ENCODE peak calls at places on chromosomes 3 and 15, in six cellular contexts. One of them, this sample, is unnamed.

GRCh38 chr3:61903074-61903473 is 341.7 kb downstream of the PTPRG start:
- DNase-seq in neuronal stem cell: no peak
- DNase-seq in sciatic nerve: no peak
- DNase-seq in GM06990: no peak
- DNase-seq in EL: no peak
- DNase-seq in AG09309: no peak
- DNase-seq in this sample: no peak

GRCh38 chr15:45650889-45651525 is 16.2 kb downstream of the SQOR start:
- DNase-seq in neuronal stem cell: no peak
- DNase-seq in sciatic nerve: no peak
- DNase-seq in GM06990: no peak
- DNase-seq in EL: no peak
- DNase-seq in AG09309: no peak
- DNase-seq in this sample: no peak

GRCh38 chr15:68816795-68817303 is 3.8 kb downstream of the ANP32A start:
- DNase-seq in neuronal stem cell: no peak
- DNase-seq in sciatic nerve: no peak
- DNase-seq in GM06990: no peak
- DNase-seq in EL: peak
- DNase-seq in AG09309: no peak
- DNase-seq in this sample: no peak

GRCh38 chr15:65875458-65875857 is 6.2 kb downstream of the RAB11A start:
- DNase-seq in neuronal stem cell: no peak
- DNase-seq in sciatic nerve: no peak
- DNase-seq in GM06990: no peak
- DNase-seq in EL: no peak
- DNase-seq in AG09309: no peak
- DNase-seq in this sample: no peak

GRCh38 chr3:185225523-185225922 is 28.3 kb downstream of the EHHADH start:
- DNase-seq in neuronal stem cell: no peak
- DNase-seq in sciatic nerve: no peak
- DNase-seq in GM06990: no peak
- DNase-seq in EL: peak
- DNase-seq in AG09309: peak
- DNase-seq in this sample: no peak

GRCh38 chr3:12679468-12679867 is 15.6 kb upstream of the RAF1 start:
- DNase-seq in neuronal stem cell: no peak
- DNase-seq in sciatic nerve: no peak
- DNase-seq in GM06990: no peak
- DNase-seq in EL: peak
- DNase-seq in AG09309: no peak
- DNase-seq in this sample: no peak

GRCh38 chr3:129312671-129313414 is 34.2 kb downstream of the HMCES start:
- DNase-seq in neuronal stem cell: no peak
- DNase-seq in sciatic nerve: no peak
- DNase-seq in GM06990: no peak
- DNase-seq in EL: no peak
- DNase-seq in AG09309: no peak
- DNase-seq in this sample: no peak

GRCh38 chr15:47972738-47973137 is 148.1 kb upstream of the SLC24A5 start:
- DNase-seq in neuronal stem cell: no peak
- DNase-seq in sciatic nerve: no peak
- DNase-seq in GM06990: no peak
- DNase-seq in EL: no peak
- DNase-seq in AG09309: no peak
- DNase-seq in this sample: no peak